ENCODE peak calls at places on chromosomes 1 and 21, in eight cellular contexts. K is WERI-Rb-1; J is Caki2; C is kidney glomerular epithelial cell; U is activated CD8-positive, alpha-beta T cell treated with anti-CD3 and anti-CD28 coated beads, Interleukin-2, amount 10 ng/mL, durations not matched to agents 7 days and 5 days; T is nucleus accumbens; V is mesendoderm; Z is NCI-H1417 treated with DMSO at 0.1 percent for 48 hours. S is an unnamed sample.

GRCh38 chr1:245692318-245692717 is 537.5 kb downstream of the KIF26B start:
- DNase-seq in U (no peak), T (no peak), J (no peak), V (no peak), Z (no peak), C (no peak), K (no peak), S (no peak)

GRCh38 chr1:210294991-210295773 is 33.5 kb upstream of the HHAT start:
- DNase-seq in U (no peak), C (no peak), J (no peak), V (peak), K (peak), Z (peak), T (no peak), S (no peak)

GRCh38 chr1:118716775-118717174 is 271.4 kb downstream of the TBX15 start:
- DNase-seq in K (no peak), Z (no peak), J (no peak), V (peak), U (no peak), C (no peak), T (no peak), S (no peak)

GRCh38 chr1:156160000-156160743 is 6.8 kb downstream of the SEMA4A start:
- DNase-seq in C (no peak), J (no peak), T (no peak), K (no peak), U (no peak), Z (no peak), V (no peak), S (no peak)

GRCh38 chr1:202711949-202712635 is 1.8 kb upstream of the SYT2 start:
- DNase-seq in C (no peak), T (no peak), K (no peak), U (no peak), V (no peak), Z (no peak), J (no peak), S (no peak)

GRCh38 chr1:20194224-20194623 is 7.9 kb upstream of the PLA2G2C start:
- DNase-seq in C (no peak), J (no peak), K (no peak), Z (no peak), U (no peak), T (no peak), V (no peak), S (no peak)

GRCh38 chr1:29521438-29521715 is 285.1 kb downstream of the PTPRU start:
- DNase-seq in J (no peak), V (no peak), U (no peak), K (no peak), Z (no peak), C (no peak), T (no peak), S (no peak)

GRCh38 chr1:214990619-214991018 is 91.9 kb upstream of the KCNK2 start:
- DNase-seq in V (no peak), T (no peak), Z (no peak), K (no peak), J (no peak), C (peak), U (no peak), S (peak)

GRCh38 chr21:44494418-44494817 is 39.1 kb downstream of the LRRC3 start:
- DNase-seq in U (no peak), K (no peak), J (no peak), T (no peak), Z (no peak), V (no peak), C (no peak), S (no peak)

GRCh38 chr1:230222678-230223077 is 155.6 kb downstream of the GALNT2 start:
- DNase-seq in U (no peak), K (no peak), C (no peak), J (no peak), T (no peak), V (no peak), Z (no peak), S (no peak)

GRCh38 chr1:6930901-6931300 is 145.6 kb downstream of the CAMTA1 start:
- DNase-seq in T (no peak), C (no peak), Z (no peak), V (no peak), U (no peak), J (no peak), K (no peak), S (no peak)

GRCh38 chr1:11174271-11174942 is 14.7 kb upstream of the ANGPTL7 start:
- DNase-seq in K (no peak), Z (no peak), U (no peak), T (no peak), C (no peak), V (no peak), J (no peak), S (no peak)

GRCh38 chr21:45584786-45585185 is 42.5 kb upstream of the SLC19A1 start:
- DNase-seq in U (no peak), J (no peak), T (no peak), C (no peak), V (no peak), K (peak), Z (no peak), S (no peak)

GRCh38 chr1:116997011-116997410 is 4.5 kb upstream of the CD101 start:
- DNase-seq in K (no peak), U (no peak), J (peak), T (no peak), C (peak), Z (no peak), V (no peak), S (no peak)

GRCh38 chr1:4177425-4178150 is 277.5 kb upstream of the C1orf174 start:
- DNase-seq in V (no peak), T (no peak), C (no peak), K (no peak), U (peak), J (no peak), Z (no peak), S (no peak)

GRCh38 chr1:31642897-31643296 is 1.8 kb downstream of the PEF1 start:
- DNase-seq in Z (no peak), T (no peak), J (no peak), U (no peak), K (no peak), V (no peak), C (no peak), S (no peak)

GRCh38 chr1:94522304-94522703 is 19.3 kb downstream of the F3 start:
- DNase-seq in K (peak), Z (no peak), T (no peak), U (no peak), J (peak), C (peak), V (peak), S (peak)

GRCh38 chr1:244583358-244583757 is 69.6 kb upstream of the DESI2 start:
- DNase-seq in Z (no peak), T (no peak), U (no peak), V (peak), K (no peak), C (no peak), J (no peak), S (no peak)

GRCh38 chr1:236067854-236068454 is 3.1 kb upstream of the NID1 start:
- DNase-seq in K (no peak), U (no peak), V (no peak), T (no peak), Z (no peak), J (no peak), C (no peak), S (no peak)

GRCh38 chr1:109655624-109656519 is at the start of gene GSTM4:
- DNase-seq in V (peak), U (peak), K (peak), T (peak), C (peak), J (peak), Z (no peak), S (no peak)

GRCh38 chr1:100362821-100363466 is 10.6 kb downstream of the CDC14A start:
- DNase-seq in J (peak), K (peak), U (no peak), V (peak), C (peak), Z (no peak), T (no peak), S (no peak)

GRCh38 chr1:159986093-159986492 is 32.1 kb upstream of the SLAMF9 start:
- DNase-seq in K (no peak), C (no peak), Z (no peak), U (no peak), T (no peak), J (no peak), V (no peak), S (no peak)

GRCh38 chr1:62809788-62810187 is 25.9 kb downstream of the ATG4C start:
- DNase-seq in C (no peak), U (no peak), K (no peak), Z (no peak), T (no peak), V (no peak), J (no peak), S (no peak)

GRCh38 chr1:33661791-33662190 is 189.3 kb downstream of the ZSCAN20 start:
- DNase-seq in C (no peak), V (no peak), T (peak), Z (no peak), K (no peak), J (no peak), U (no peak), S (no peak)

GRCh38 chr1:72037745-72038343 is 244.5 kb downstream of the NEGR1 start:
- DNase-seq in K (peak), U (peak), Z (no peak), T (no peak), J (no peak), C (peak), V (peak), S (peak)

GRCh38 chr1:92934395-92935378 is 26.6 kb downstream of the DIPK1A start:
- DNase-seq in J (no peak), U (no peak), K (no peak), C (no peak), Z (no peak), T (no peak), V (no peak), S (no peak)

GRCh38 chr1:169287280-169287679 is 80.3 kb downstream of the NME7 start:
- DNase-seq in U (no peak), C (peak), Z (no peak), K (no peak), V (no peak), J (no peak), T (no peak), S (no peak)

GRCh38 chr1:58620259-58620658 is 43.2 kb upstream of the TACSTD2 start:
- DNase-seq in T (no peak), Z (no peak), K (peak), U (no peak), C (no peak), V (peak), J (no peak), S (no peak)

GRCh38 chr1:189708674-189709073 is 769.0 kb downstream of the BRINP3 start:
- DNase-seq in Z (no peak), V (peak), T (no peak), K (peak), J (no peak), U (no peak), C (no peak), S (no peak)

GRCh38 chr1:26277719-26278118 is 2.2 kb upstream of the SH3BGRL3 start:
- DNase-seq in K (peak), V (no peak), Z (no peak), C (no peak), T (no peak), J (no peak), U (no peak), S (no peak)

GRCh38 chr1:33710989-33711388 is 152.9 kb upstream of the HMGB4 start:
- DNase-seq in T (no peak), K (no peak), V (no peak), C (no peak), Z (no peak), J (no peak), U (no peak), S (no peak)

GRCh38 chr1:11227106-11228077 is 35.0 kb downstream of the MTOR start:
- DNase-seq in U (no peak), C (no peak), V (peak), K (peak), J (no peak), T (no peak), Z (no peak), S (no peak)

GRCh38 chr1:6239950-6240768 is 3.8 kb upstream of the HES3 start:
- DNase-seq in V (peak), T (no peak), J (no peak), Z (peak), K (no peak), C (no peak), U (no peak), S (no peak)

GRCh38 chr1:162562452-162562828 is 918 bp downstream of the UAP1 start:
- DNase-seq in Z (no peak), T (no peak), V (peak), C (peak), J (peak), U (no peak), K (no peak), S (peak)

GRCh38 chr1:167995038-167995437 is 58.2 kb upstream of the MPC2 start:
- DNase-seq in J (no peak), C (no peak), V (no peak), Z (no peak), K (no peak), U (no peak), T (no peak), S (no peak)

GRCh38 chr1:227125929-227126545 is 185.9 kb downstream of the COQ8A start:
- DNase-seq in J (no peak), Z (no peak), V (peak), U (no peak), T (no peak), K (no peak), C (no peak), S (no peak)

GRCh38 chr1:46180082-46180616 is 3.9 kb upstream of the P3R3URF start:
- DNase-seq in V (peak), J (peak), K (peak), Z (no peak), T (no peak), C (no peak), U (no peak), S (peak)

GRCh38 chr1:7886346-7886745 is 33.5 kb upstream of the UTS2 start:
- DNase-seq in V (no peak), C (no peak), J (no peak), U (no peak), K (no peak), T (no peak), Z (no peak), S (no peak)

S was measured in SW 1271.